ENCODE peak calls at places on chromosomes 12 and 14, in five cellular contexts. T is body of pancreas, U is endothelial cell, R is left ventricle myocardium superior, L is AG08395. C is an unnamed sample.

GRCh38 chr14:81337073-81337472 is 63.1 kb downstream of the STON2 start:
- DNase-seq in T (no peak), U (no peak), L (no peak), R (no peak), C (no peak)

GRCh38 chr12:1620093-1620492 is 8.9 kb upstream of the WNT5B start:
- DNase-seq in L (no peak), T (no peak), R (no peak), U (no peak), C (no peak)

GRCh38 chr14:100770605-100771120 is 44.0 kb downstream of the DLK1 start:
- DNase-seq in L (no peak), U (no peak), T (no peak), R (no peak), C (no peak)

GRCh38 chr12:3098436-3098835 is 21.3 kb downstream of the TSPAN9 start:
- DNase-seq in R (no peak), U (no peak), T (no peak), L (no peak), C (no peak)

GRCh38 chr12:92068441-92068840 is 77.2 kb downstream of the BTG1 start:
- DNase-seq in L (no peak), R (no peak), U (no peak), T (no peak), C (no peak)

GRCh38 chr12:114744696-114745095 is 60.7 kb upstream of the TBX3 start:
- DNase-seq in U (no peak), L (peak), R (no peak), T (no peak), C (no peak)

GRCh38 chr12:20369164-20370000 is 1.0 kb downstream of the PDE3A start:
- DNase-seq in L (peak), T (peak), R (peak), U (peak), C (peak)

GRCh38 chr14:102694530-102695171 is 82.6 kb upstream of the TRAF3 start:
- DNase-seq in T (peak), R (no peak), L (peak), U (peak), C (peak)

GRCh38 chr14:38342803-38343202 is 86.9 kb upstream of the CLEC14A start:
- DNase-seq in R (no peak), T (no peak), U (no peak), L (peak), C (peak)

C was measured in myocyte.